ENCODE peak calls at places on chromosomes 16 and 17, in five cellular contexts. N is heart left ventricle, E is progenitor cell of endocrine pancreas, D is GM20000, V is endothelial cell. W is an unnamed sample.

GRCh38 chr17:1422907-1423306 is 22.9 kb upstream of the YWHAE start:
- DNase-seq in N (no peak), E (no peak), D (no peak), V (no peak), W (no peak)

GRCh38 chr17:4696432-4696796 is 7.5 kb downstream of the PELP1 start:
- DNase-seq in N (no peak), E (no peak), D (peak), V (no peak), W (peak)

GRCh38 chr16:57876210-57876609 is 73.9 kb upstream of the KIFC3 start:
- DNase-seq in N (no peak), E (no peak), D (peak), V (no peak), W (no peak)

GRCh38 chr16:62205459-62205858 is 169.2 kb upstream of the CDH8 start:
- DNase-seq in N (no peak), E (no peak), D (no peak), V (no peak), W (no peak)

GRCh38 chr17:9971991-9972390 is 66.9 kb upstream of the RCVRN start:
- DNase-seq in N (peak), E (no peak), D (no peak), V (no peak), W (no peak)

GRCh38 chr17:7634384-7634783 is 4.4 kb downstream of the SHBG start:
- DNase-seq in N (no peak), E (peak), D (no peak), V (peak), W (peak)

GRCh38 chr16:23504076-23504452 is 6.2 kb downstream of the GGA2 start:
- DNase-seq in N (no peak), E (no peak), D (no peak), V (no peak), W (no peak)

GRCh38 chr16:22284637-22285515 is 12.3 kb upstream of the POLR3E start:
- DNase-seq in N (no peak), E (no peak), D (no peak), V (no peak), W (no peak)

GRCh38 chr17:17370711-17371110 is 67.5 kb downstream of the NT5M start:
- DNase-seq in N (no peak), E (no peak), D (no peak), V (no peak), W (no peak)

GRCh38 chr16:25134306-25134705 is 22.8 kb downstream of the LCMT1 start:
- DNase-seq in N (no peak), E (no peak), D (no peak), V (no peak), W (no peak)

GRCh38 chr16:53829186-53829747 is 125.3 kb downstream of the FTO start:
- DNase-seq in N (no peak), E (no peak), D (no peak), V (no peak), W (no peak)

GRCh38 chr17:8953152-8953885 is 12.2 kb downstream of the PIK3R5 start:
- DNase-seq in N (no peak), E (no peak), D (no peak), V (no peak), W (no peak)

GRCh38 chr17:43092891-43093290 is 32.3 kb downstream of the BRCA1 start:
- DNase-seq in N (no peak), E (no peak), D (no peak), V (no peak), W (no peak)

GRCh38 chr16:3086596-3087242 is 12.4 kb downstream of the ZSCAN10 start:
- DNase-seq in N (no peak), E (no peak), D (peak), V (peak), W (peak)

GRCh38 chr17:57597531-57598453 is 147.3 kb downstream of the CCDC182 start:
- DNase-seq in N (peak), E (peak), D (peak), V (peak), W (no peak)

GRCh38 chr16:16124438-16124837 is 98.9 kb downstream of the ABCC6 start:
- DNase-seq in N (no peak), E (no peak), D (no peak), V (no peak), W (no peak)

GRCh38 chr16:11152677-11153321 is 103.2 kb downstream of the SOCS1 start:
- DNase-seq in N (no peak), E (no peak), D (no peak), V (no peak), W (no peak)

GRCh38 chr17:5000237-5000639 is 2.5 kb downstream of the KIF1C start:
- DNase-seq in N (peak), E (no peak), D (no peak), V (no peak), W (no peak)

GRCh38 chr17:22090263-22090935 is 398.1 kb downstream of the KCNJ18 start:
- DNase-seq in N (no peak), E (no peak), D (no peak), V (no peak), W (no peak)

GRCh38 chr17:44133918-44134476 is 7.7 kb upstream of the HROB start:
- DNase-seq in N (no peak), E (no peak), D (no peak), V (no peak), W (no peak)

GRCh38 chr16:75265911-75266701 is 14.7 kb upstream of the BCAR1 start:
- DNase-seq in N (peak), E (peak), D (peak), V (peak), W (peak)

GRCh38 chr16:74573622-74574021 is 33.3 kb downstream of the GLG1 start:
- DNase-seq in N (no peak), E (no peak), D (no peak), V (no peak), W (no peak)

GRCh38 chr16:31022574-31023251 is 10.6 kb upstream of the STX4 start:
- DNase-seq in N (no peak), E (no peak), D (no peak), V (no peak), W (no peak)

GRCh38 chr17:17518951-17519350 is 22.8 kb upstream of the RASD1 start:
- DNase-seq in N (no peak), E (no peak), D (no peak), V (no peak), W (no peak)

GRCh38 chr17:29176500-29177351 is 3.5 kb downstream of the MYO18A start:
- DNase-seq in N (no peak), E (peak), D (peak), V (peak), W (peak)

GRCh38 chr17:77164483-77165030 is 23.8 kb downstream of the SEC14L1 start:
- DNase-seq in N (no peak), E (no peak), D (no peak), V (no peak), W (no peak)

GRCh38 chr16:88548985-88549384 is 21.2 kb upstream of the ZC3H18 start:
- DNase-seq in N (no peak), E (no peak), D (no peak), V (no peak), W (no peak)

GRCh38 chr17:36183001-36183810 is 6.8 kb upstream of the TBC1D3B start:
- DNase-seq in N (peak), E (peak), D (peak), V (peak), W (peak)

GRCh38 chr17:41071606-41072375 is 6.1 kb upstream of the KRTAP2-4 start:
- DNase-seq in N (no peak), E (no peak), D (no peak), V (no peak), W (no peak)

GRCh38 chr17:75102385-75102821 is 7.4 kb upstream of the ARMC7 start:
- DNase-seq in N (no peak), E (no peak), D (peak), V (no peak), W (peak)

GRCh38 chr16:85327731-85328664 is 215.7 kb upstream of the CIBAR2 start:
- DNase-seq in N (peak), E (no peak), D (no peak), V (peak), W (no peak)

GRCh38 chr17:75774988-75775668 is 9.5 kb upstream of the UNK start:
- DNase-seq in N (no peak), E (no peak), D (no peak), V (no peak), W (no peak)

GRCh38 chr17:3762922-3763776 is 37.8 kb downstream of the ITGAE start:
- DNase-seq in N (no peak), E (no peak), D (peak), V (no peak), W (peak)

GRCh38 chr17:2198917-2199316 is 104.7 kb downstream of the SMG6 start:
- DNase-seq in N (no peak), E (no peak), D (no peak), V (no peak), W (no peak)

GRCh38 chr17:80938556-80938955 is 53.1 kb upstream of the CHMP6 start:
- DNase-seq in N (no peak), E (no peak), D (no peak), V (no peak), W (no peak)

DNA sequence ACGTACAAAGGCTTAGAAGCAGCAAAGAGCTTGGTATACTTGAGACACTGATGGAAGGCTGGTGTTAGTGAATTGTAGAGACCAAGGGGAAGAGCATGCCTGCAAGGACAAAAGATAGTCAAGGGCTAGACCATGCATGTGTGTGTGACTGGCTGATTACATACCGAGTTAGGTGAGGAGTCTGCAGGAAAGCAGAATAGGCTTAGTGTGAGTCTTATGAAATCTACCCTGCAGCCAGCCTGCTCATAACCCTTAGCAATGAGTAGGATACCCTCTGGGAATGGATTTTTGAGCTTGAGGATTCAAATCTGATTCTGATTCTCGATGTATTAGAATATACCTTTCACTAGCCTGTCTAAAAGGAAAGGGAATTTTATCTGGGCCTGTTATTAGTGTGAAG is 77.0 kb downstream of the TANGO6 start:
- DNase-seq in N (no peak), E (no peak), D (no peak), V (no peak), W (no peak)
- TF ChIP-seq CTCF in N (no peak), E (no peak), D (no peak), V (no peak), W (no peak)

GRCh38 chr17:50072130-50072529 is 16.2 kb downstream of the ITGA3 start:
- DNase-seq in N (no peak), E (no peak), D (no peak), V (no peak), W (no peak)
- TF ChIP-seq CTCF in N (no peak), E (no peak), D (no peak), V (no peak), W (no peak)

GRCh38 chr16:70253291-70254094 is 1.8 kb upstream of the EXOSC6 start:
- DNase-seq in N (no peak), E (no peak), D (peak), V (peak), W (peak)

GRCh38 chr16:70251651-70252354 is at the start of gene EXOSC6:
- DNase-seq in N (peak), E (peak), D (peak), V (peak), W (peak)

GRCh38 chr16:70254095-70254964 is 2.6 kb upstream of the EXOSC6 start:
- DNase-seq in N (no peak), E (no peak), D (no peak), V (no peak), W (peak)

GRCh38 chr16:70250748-70251650 is 741 bp downstream of the EXOSC6 start:
- DNase-seq in N (peak), E (no peak), D (peak), V (peak), W (peak)

GRCh38 chr16:70252355-70252988 is 732 bp upstream of the EXOSC6 start:
- DNase-seq in N (no peak), E (no peak), D (no peak), V (peak), W (peak)
- TF ChIP-seq CTCF in N (no peak), E (peak), D (peak), V (peak), W (peak)

GRCh38 chr16:55041540-55042234 is 111.0 kb downstream of the IRX5 start:
- DNase-seq in N (no peak), E (no peak), D (no peak), V (no peak), W (no peak)

GRCh38 chr16:55044366-55044975 is 113.8 kb downstream of the IRX5 start:
- DNase-seq in N (no peak), E (no peak), D (no peak), V (no peak), W (no peak)

GRCh38 chr16:55042556-55043432 is 112.1 kb downstream of the IRX5 start:
- DNase-seq in N (no peak), E (no peak), D (no peak), V (no peak), W (no peak)

GRCh38 chr16:55045329-55046145 is 114.9 kb downstream of the IRX5 start:
- DNase-seq in N (no peak), E (no peak), D (no peak), V (no peak), W (no peak)

GRCh38 chr16:55043499-55043898 is 112.8 kb downstream of the IRX5 start:
- DNase-seq in N (no peak), E (no peak), D (no peak), V (no peak), W (no peak)
- TF ChIP-seq CTCF in N (no peak), E (no peak), D (no peak), V (no peak), W (no peak)

DNA sequence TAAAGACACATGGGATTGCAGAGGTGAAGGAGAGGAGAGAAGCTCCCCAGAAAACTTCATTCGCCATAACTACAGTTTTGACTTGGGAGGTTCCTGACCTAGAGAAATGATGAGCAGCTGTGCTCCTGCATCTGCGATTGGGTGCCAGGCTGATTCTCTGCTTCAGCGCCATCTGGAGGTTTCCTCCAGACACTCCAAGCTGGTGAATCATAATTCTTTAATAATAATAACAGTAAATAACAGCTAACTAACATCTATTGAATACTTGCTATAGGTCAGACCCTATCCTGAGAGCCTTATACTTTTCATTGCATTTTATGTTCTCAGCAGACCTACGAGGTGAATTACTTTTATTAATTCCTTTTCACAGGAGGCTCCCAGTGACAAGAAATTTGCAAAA is 575.8 kb downstream of the TOX3 start:
- DNase-seq in N (no peak), E (no peak), D (no peak), V (peak), W (no peak)
- TF ChIP-seq CTCF in N (no peak), E (peak), D (no peak), V (peak), W (no peak)

GRCh38 chr16:70694088-70694487 is 8.2 kb upstream of the MTSS2 start:
- DNase-seq in N (no peak), E (no peak), D (no peak), V (no peak), W (no peak)

GRCh38 chr16:70696368-70696767 is 10.5 kb upstream of the MTSS2 start:
- DNase-seq in N (no peak), E (no peak), D (no peak), V (no peak), W (no peak)

GRCh38 chr16:70696952-70697600 is 11.2 kb upstream of the MTSS2 start:
- DNase-seq in N (no peak), E (no peak), D (no peak), V (no peak), W (no peak)

GRCh38 chr16:70694517-70695218 is 8.8 kb upstream of the MTSS2 start:
- DNase-seq in N (no peak), E (no peak), D (no peak), V (no peak), W (no peak)

GRCh38 chr16:70695351-70696070 is 9.7 kb upstream of the MTSS2 start:
- DNase-seq in N (peak), E (no peak), D (no peak), V (peak), W (no peak)
- TF ChIP-seq CTCF in N (peak), E (no peak), D (no peak), V (no peak), W (no peak)